ENCODE peak calls at places on chromosomes 5 and 9, in eight cellular contexts. One of them, this sample, is unnamed.

GRCh38 chr5:127313847-127314473 is 23.4 kb downstream of the MEGF10 start:
- DNase-seq in NCI-H774: peak
- DNase-seq in NCI-H510A treated with DMSO at 0.1 percent for 48 hours: peak
- DNase-seq in neural progenitor cell: peak
- DNase-seq in G401: no peak
- DNase-seq in NCI-H345: peak
- DNase-seq in cerebellar nuclear complex: no peak
- DNase-seq in heart right ventricle: peak
- DNase-seq in this sample: peak

GRCh38 chr9:35951736-35952135 is 6.2 kb downstream of the OR2S2 start:
- DNase-seq in NCI-H510A treated with DMSO at 0.1 percent for 48 hours: no peak
- DNase-seq in G401: no peak
- DNase-seq in NCI-H774: no peak
- DNase-seq in cerebellar nuclear complex: no peak
- DNase-seq in heart right ventricle: no peak
- DNase-seq in NCI-H345: no peak
- DNase-seq in neural progenitor cell: no peak
- DNase-seq in this sample: no peak

GRCh38 chr5:118919016-118919415 is 69.3 kb downstream of the DTWD2 start:
- DNase-seq in NCI-H345: no peak
- DNase-seq in cerebellar nuclear complex: no peak
- DNase-seq in neural progenitor cell: no peak
- DNase-seq in NCI-H510A treated with DMSO at 0.1 percent for 48 hours: no peak
- DNase-seq in G401: no peak
- DNase-seq in heart right ventricle: no peak
- DNase-seq in NCI-H774: no peak
- DNase-seq in this sample: no peak

GRCh38 chr5:44661851-44662250 is 146.9 kb upstream of the MRPS30 start:
- DNase-seq in NCI-H510A treated with DMSO at 0.1 percent for 48 hours: no peak
- DNase-seq in G401: no peak
- DNase-seq in NCI-H774: no peak
- DNase-seq in cerebellar nuclear complex: no peak
- DNase-seq in heart right ventricle: no peak
- DNase-seq in NCI-H345: no peak
- DNase-seq in neural progenitor cell: no peak
- DNase-seq in this sample: no peak

GRCh38 chr5:160199410-160199911 is 29.8 kb upstream of the FABP6 start:
- DNase-seq in G401: peak
- DNase-seq in NCI-H774: peak
- DNase-seq in NCI-H510A treated with DMSO at 0.1 percent for 48 hours: peak
- DNase-seq in NCI-H345: peak
- DNase-seq in heart right ventricle: peak
- DNase-seq in neural progenitor cell: peak
- DNase-seq in cerebellar nuclear complex: no peak
- DNase-seq in this sample: no peak

GRCh38 chr9:14692918-14693861 is at the start of gene ZDHHC21:
- DNase-seq in G401: peak
- DNase-seq in neural progenitor cell: peak
- DNase-seq in NCI-H345: peak
- DNase-seq in NCI-H774: peak
- DNase-seq in NCI-H510A treated with DMSO at 0.1 percent for 48 hours: peak
- DNase-seq in heart right ventricle: peak
- DNase-seq in cerebellar nuclear complex: no peak
- DNase-seq in this sample: peak

GRCh38 chr5:15610216-15610615 is 110.2 kb downstream of the FBXL7 start:
- DNase-seq in cerebellar nuclear complex: no peak
- DNase-seq in NCI-H345: no peak
- DNase-seq in neural progenitor cell: no peak
- DNase-seq in NCI-H510A treated with DMSO at 0.1 percent for 48 hours: no peak
- DNase-seq in heart right ventricle: no peak
- DNase-seq in NCI-H774: no peak
- DNase-seq in G401: no peak
- DNase-seq in this sample: no peak

GRCh38 chr5:176360894-176361436 is 599 bp downstream of the KIAA1191 start:
- DNase-seq in G401: no peak
- DNase-seq in NCI-H510A treated with DMSO at 0.1 percent for 48 hours: no peak
- DNase-seq in cerebellar nuclear complex: no peak
- DNase-seq in heart right ventricle: no peak
- DNase-seq in NCI-H345: no peak
- DNase-seq in neural progenitor cell: no peak
- DNase-seq in NCI-H774: no peak
- DNase-seq in this sample: no peak

GRCh38 chr9:111348821-111349271 is 18.8 kb upstream of the OR2K2 start:
- DNase-seq in NCI-H774: no peak
- DNase-seq in neural progenitor cell: no peak
- DNase-seq in NCI-H345: no peak
- DNase-seq in cerebellar nuclear complex: no peak
- DNase-seq in G401: no peak
- DNase-seq in NCI-H510A treated with DMSO at 0.1 percent for 48 hours: peak
- DNase-seq in heart right ventricle: no peak
- DNase-seq in this sample: no peak

GRCh38 chr5:178564386-178564785 is 25.8 kb downstream of the COL23A1 start:
- DNase-seq in G401: no peak
- DNase-seq in cerebellar nuclear complex: no peak
- DNase-seq in NCI-H345: no peak
- DNase-seq in NCI-H510A treated with DMSO at 0.1 percent for 48 hours: no peak
- DNase-seq in NCI-H774: no peak
- DNase-seq in heart right ventricle: no peak
- DNase-seq in neural progenitor cell: no peak
- DNase-seq in this sample: no peak

GRCh38 chr5:139383275-139383992 is at the start of gene SLC23A1:
- DNase-seq in G401: no peak
- DNase-seq in heart right ventricle: no peak
- DNase-seq in NCI-H774: no peak
- DNase-seq in NCI-H345: no peak
- DNase-seq in neural progenitor cell: no peak
- DNase-seq in NCI-H510A treated with DMSO at 0.1 percent for 48 hours: no peak
- DNase-seq in cerebellar nuclear complex: no peak
- DNase-seq in this sample: no peak

GRCh38 chr5:33048315-33048714 is 337.2 kb downstream of the NPR3 start:
- DNase-seq in NCI-H345: no peak
- DNase-seq in neural progenitor cell: peak
- DNase-seq in NCI-H774: no peak
- DNase-seq in cerebellar nuclear complex: no peak
- DNase-seq in G401: no peak
- DNase-seq in heart right ventricle: no peak
- DNase-seq in NCI-H510A treated with DMSO at 0.1 percent for 48 hours: no peak
- DNase-seq in this sample: no peak

GRCh38 chr5:14364576-14365472 is 216.8 kb upstream of the OTULINL start:
- DNase-seq in NCI-H345: peak
- DNase-seq in G401: no peak
- DNase-seq in neural progenitor cell: peak
- DNase-seq in NCI-H510A treated with DMSO at 0.1 percent for 48 hours: peak
- DNase-seq in cerebellar nuclear complex: no peak
- DNase-seq in heart right ventricle: no peak
- DNase-seq in NCI-H774: peak
- DNase-seq in this sample: no peak

GRCh38 chr9:114957558-114957957 is 27.2 kb upstream of the TNFSF8 start:
- DNase-seq in neural progenitor cell: no peak
- DNase-seq in NCI-H345: no peak
- DNase-seq in G401: no peak
- DNase-seq in NCI-H774: no peak
- DNase-seq in heart right ventricle: no peak
- DNase-seq in NCI-H510A treated with DMSO at 0.1 percent for 48 hours: no peak
- DNase-seq in cerebellar nuclear complex: no peak
- DNase-seq in this sample: no peak

GRCh38 chr9:111039203-111039907 is 1.1 kb upstream of the LPAR1 start:
- DNase-seq in NCI-H774: no peak
- DNase-seq in cerebellar nuclear complex: no peak
- DNase-seq in NCI-H510A treated with DMSO at 0.1 percent for 48 hours: no peak
- DNase-seq in heart right ventricle: no peak
- DNase-seq in G401: no peak
- DNase-seq in NCI-H345: no peak
- DNase-seq in neural progenitor cell: peak
- DNase-seq in this sample: no peak